ENCODE peak calls at places on chromosomes 5 and 9, in five cellular contexts. T is substantia nigra, X is dorsolateral prefrontal cortex, N is OCI-M1, C is GM19239. F is an unnamed sample.

GRCh38 chr9:121700831-121701419 is 49.5 kb downstream of the DAB2IP start:
- DNase-seq in X (no peak), N (no peak), T (no peak), C (no peak), F (no peak)

GRCh38 chr5:138974227-138975063 is 99.3 kb upstream of the LRRTM2 start:
- DNase-seq in X (peak), N (peak), T (peak), C (no peak), F (no peak)

GRCh38 chr5:448061-448765 is 5.2 kb downstream of the EXOC3 start:
- DNase-seq in T (peak), X (peak), N (no peak), C (no peak), F (no peak)

GRCh38 chr5:178899289-178899688 is 3.6 kb downstream of the ZFP2 start:
- DNase-seq in C (no peak), T (no peak), X (no peak), N (no peak), F (no peak)

GRCh38 chr5:141494761-141495455 is 6.0 kb downstream of the PCDHGC5 start:
- DNase-seq in T (no peak), X (no peak), C (no peak), N (no peak), F (no peak)

GRCh38 chr5:138668451-138668850 is 84.8 kb upstream of the CTNNA1 start:
- DNase-seq in N (no peak), T (no peak), X (no peak), C (no peak), F (no peak)

GRCh38 chr5:143154495-143155375 is 248.8 kb downstream of the NR3C1 start:
- DNase-seq in N (no peak), T (no peak), C (no peak), X (no peak), F (no peak)

GRCh38 chr9:16728128-16728505 is 142.4 kb downstream of the BNC2 start:
- DNase-seq in N (no peak), T (no peak), C (no peak), X (no peak), F (no peak)

GRCh38 chr5:132069561-132069960 is 4.0 kb upstream of the CSF2 start:
- DNase-seq in X (no peak), T (peak), C (no peak), N (no peak), F (no peak)

GRCh38 chr5:31819926-31820516 is 181.1 kb downstream of the PDZD2 start:
- DNase-seq in T (no peak), X (no peak), C (no peak), N (no peak), F (no peak)

GRCh38 chr5:95858023-95858461 is 35.5 kb upstream of the GLRX start:
- DNase-seq in N (no peak), T (peak), X (no peak), C (no peak), F (no peak)

GRCh38 chr5:113749334-113749733 is 235.8 kb downstream of the YTHDC2 start:
- DNase-seq in T (no peak), N (no peak), X (no peak), C (no peak), F (no peak)

GRCh38 chr9:94869415-94869838 is 142.9 kb downstream of the AOPEP start:
- DNase-seq in T (no peak), C (no peak), N (no peak), X (no peak), F (no peak)

GRCh38 chr9:137116027-137116507 is 1.5 kb upstream of the DPP7 start:
- DNase-seq in T (no peak), X (no peak), C (no peak), N (no peak), F (no peak)

GRCh38 chr9:119375892-119376291 is 6.7 kb upstream of the BRINP1 start:
- DNase-seq in T (no peak), N (peak), X (no peak), C (no peak), F (peak)

GRCh38 chr5:141330299-141331080 is at the start of gene PCDHGA1:
- DNase-seq in N (peak), C (no peak), T (no peak), X (no peak), F (no peak)

F was measured in KG1.